ENCODE peak calls at places on chromosomes 12 and 14, in ten cellular contexts. G is endodermal cell, Z is pancreas, J is adrenal gland, L is GM12864, M is glutamatergic neuron, Y is upper lobe of left lung, N is brain microvascular endothelial cell, R is bronchial epithelial cell, B is esophagus squamous epithelium. P is an unnamed sample.

GRCh38 chr12:26318661-26319068 is 123.3 kb downstream of the SSPN start:
- DNase-seq in G (peak; percentile 57), Z (no peak), J (peak; percentile 80), L (peak; percentile 56), M (peak; percentile 83), Y (peak; percentile 49), N (peak; percentile 84), R (peak; percentile 86), B (no peak), P (peak; percentile 60)

GRCh38 chr14:76772300-76773187 is 11.3 kb downstream of the VASH1 start:
- DNase-seq in G (peak; percentile 83), Z (peak; percentile 37), J (peak; percentile 63), L (no peak), M (no peak), Y (peak; percentile 56), N (peak; percentile 64), R (no peak), B (no peak), P (no peak)

GRCh38 chr12:52054838-52055741 is 3.8 kb downstream of the NR4A1 start:
- DNase-seq in G (no peak), Z (peak; percentile 62), J (no peak), L (no peak), M (no peak), Y (no peak), N (no peak), R (no peak), B (no peak), P (no peak)

GRCh38 chr12:90945070-90945649 is 9.8 kb downstream of the CCER1 start:
- DNase-seq in G (no peak), Z (no peak), J (no peak), L (no peak), M (no peak), Y (no peak), N (peak; percentile 24), R (peak; percentile 53), B (no peak), P (peak; percentile 38)

GRCh38 chr14:64539186-64539552 is 1.4 kb upstream of the HSPA2 start:
- DNase-seq in G (no peak), Z (no peak), J (no peak), L (no peak), M (no peak), Y (no peak), N (no peak), R (peak; percentile 42), B (no peak), P (no peak)

GRCh38 chr14:66111891-66112290 is 374.3 kb upstream of the CCDC196 start:
- DNase-seq in G (no peak), Z (no peak), J (no peak), L (no peak), M (no peak), Y (no peak), N (no peak), R (peak; percentile 26), B (no peak), P (no peak)

GRCh38 chr14:22737052-22737451 is 29.4 kb upstream of the OXA1L start:
- DNase-seq in G (no peak), Z (no peak), J (no peak), L (peak; percentile 56), M (no peak), Y (no peak), N (no peak), R (no peak), B (no peak), P (no peak)

GRCh38 chr12:72349491-72349890 is 77.3 kb downstream of the TRHDE start:
- DNase-seq in G (no peak), Z (no peak), J (no peak), L (no peak), M (no peak), Y (no peak), N (no peak), R (no peak), B (no peak), P (no peak)

GRCh38 chr12:54372113-54372806 is 8.0 kb upstream of the GPR84 start:
- DNase-seq in G (no peak), Z (no peak), J (no peak), L (no peak), M (no peak), Y (no peak), N (no peak), R (no peak), B (no peak), P (no peak)

GRCh38 chr12:9745191-9745590 is 12.3 kb upstream of the CLECL1 start:
- DNase-seq in G (no peak), Z (no peak), J (no peak), L (no peak), M (no peak), Y (no peak), N (no peak), R (no peak), B (no peak), P (no peak)

GRCh38 chr14:74616996-74617700 is 5.1 kb upstream of the LTBP2 start:
- DNase-seq in G (peak; percentile 64), Z (no peak), J (no peak), L (no peak), M (no peak), Y (no peak), N (peak; percentile 26), R (no peak), B (no peak), P (no peak)

GRCh38 chr14:93976477-93977057 is at the start of gene ASB2:
- DNase-seq in G (no peak), Z (no peak), J (no peak), L (no peak), M (no peak), Y (no peak), N (no peak), R (no peak), B (no peak), P (no peak)

GRCh38 chr14:76810953-76811400 is 1.7 kb downstream of the ANGEL1 start:
- DNase-seq in G (no peak), Z (no peak), J (peak; percentile 64), L (peak; percentile 15), M (no peak), Y (peak; percentile 58), N (peak; percentile 37), R (peak; percentile 32), B (no peak), P (peak; percentile 41)

GRCh38 chr12:67137256-67137655 is 131.9 kb upstream of the CAND1 start:
- DNase-seq in G (no peak), Z (no peak), J (no peak), L (no peak), M (no peak), Y (no peak), N (no peak), R (peak; percentile 87), B (no peak), P (no peak)

GRCh38 chr14:35044939-35045797 is 904 bp upstream of the FAM177A1 start:
- DNase-seq in G (no peak), Z (no peak), J (no peak), L (no peak), M (no peak), Y (no peak), N (peak; percentile 27), R (peak; percentile 41), B (no peak), P (no peak)

GRCh38 chr14:38042356-38042755 is 165.3 kb upstream of the SSTR1 start:
- DNase-seq in G (peak; percentile 54), Z (no peak), J (peak; percentile 28), L (no peak), M (no peak), Y (no peak), N (peak; percentile 32), R (no peak), B (no peak), P (peak; percentile 77)

DNA sequence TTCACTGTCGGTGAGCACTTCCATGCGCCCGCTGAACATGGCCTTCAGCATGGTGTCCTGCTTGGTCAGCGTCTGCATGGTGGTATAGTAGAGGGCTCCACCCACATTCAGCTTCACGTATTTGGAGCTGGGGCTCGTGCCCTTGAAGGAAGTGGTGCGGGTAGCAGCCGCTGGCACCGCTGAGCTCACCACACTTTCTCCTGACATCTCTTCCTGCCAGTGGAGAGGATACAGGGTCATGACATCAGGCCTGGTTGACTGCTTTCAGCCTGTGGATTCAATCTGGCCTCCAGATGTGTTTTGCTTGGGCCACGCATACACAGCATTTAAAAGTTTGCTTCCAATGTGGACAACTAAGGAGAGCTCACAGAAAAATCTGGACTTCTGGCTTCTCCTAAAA is 7.6 kb downstream of the KCTD10 start:
- DNase-seq in G (no peak), Z (no peak), J (no peak), L (no peak), M (no peak), Y (no peak), N (no peak), R (no peak), B (no peak), P (no peak)
- TF ChIP-seq CTCF in G (no peak), Z (no peak), J (no peak), L (no peak), M (no peak), Y (no peak), N (no peak), R (no peak), B (no peak), P (no peak)

DNA sequence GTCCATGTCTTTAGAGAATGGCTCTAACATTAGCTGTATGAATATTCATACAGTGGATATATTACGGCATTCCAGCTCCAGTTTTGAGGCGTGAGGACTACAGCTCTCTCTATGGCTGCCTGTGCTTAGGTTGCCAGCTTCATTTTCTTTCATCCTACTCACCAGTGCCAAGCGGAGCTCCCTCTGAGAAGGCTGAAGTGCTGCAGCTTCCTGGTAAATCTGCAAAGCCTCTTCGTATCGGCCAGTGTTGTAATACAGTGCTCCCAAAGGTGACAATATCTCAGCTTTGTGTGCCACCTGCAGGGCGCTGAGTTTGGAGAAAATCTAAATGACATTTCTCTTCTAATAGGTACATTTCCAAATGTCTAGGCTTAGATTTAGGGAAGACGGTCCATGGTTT is 19.8 kb upstream of the OVCH1 start:
- DNase-seq in G (no peak), Z (no peak), J (no peak), L (no peak), M (no peak), Y (peak; percentile 53), N (no peak), R (no peak), B (no peak), P (no peak)
- TF ChIP-seq CTCF in G (peak; percentile 39), Z (no peak), J (no peak), L (no peak), M (no peak), Y (no peak), N (no peak), R (no peak), B (no peak), P (no peak)

GRCh38 chr14:55721353-55721752 is 141.3 kb downstream of the KTN1 start:
- DNase-seq in G (no peak), Z (no peak), J (peak; percentile 80), L (no peak), M (no peak), Y (peak; percentile 52), N (peak; percentile 97), R (peak; percentile 96), B (no peak), P (peak; percentile 77)
- TF ChIP-seq CTCF in G (peak; percentile 36), Z (no peak), J (peak; percentile 4), L (no peak), M (no peak), Y (peak; percentile 6), N (peak; percentile 27), R (peak; percentile 13), B (no peak), P (peak; percentile 30)

DNA sequence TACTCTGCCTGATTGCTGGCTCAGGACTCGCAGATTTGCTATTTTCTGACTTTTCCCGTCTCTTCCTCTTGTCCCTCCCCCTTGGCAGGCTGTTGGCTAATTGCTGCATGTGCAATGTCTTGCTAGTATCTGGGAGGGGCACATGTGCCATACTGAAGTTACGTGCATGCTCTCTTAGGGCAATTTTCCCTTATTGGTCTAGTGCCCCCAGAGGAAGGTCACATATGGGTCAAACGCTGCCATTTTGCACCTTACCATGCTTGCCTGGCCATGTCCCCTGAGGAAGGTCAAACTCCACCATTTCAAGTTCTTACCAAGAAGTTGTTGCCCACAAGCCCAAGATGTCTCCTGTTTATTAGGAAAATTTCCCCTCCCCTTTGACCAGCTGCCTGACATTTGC is 13.9 kb upstream of the ERC1 start:
- DNase-seq in G (no peak), Z (no peak), J (no peak), L (no peak), M (no peak), Y (no peak), N (no peak), R (no peak), B (no peak), P (no peak)
- TF ChIP-seq CTCF in G (peak; percentile 67), Z (no peak), J (no peak), L (peak; percentile 26), M (no peak), Y (no peak), N (peak; percentile 36), R (no peak), B (no peak), P (no peak)